ENCODE peak calls at places on chromosomes 7 and 10, in seven cellular contexts. J, N, R, C, H, G and K are unnamed samples.

GRCh38 chr10:32005050-32005449 is 51.2 kb downstream of the KIF5B start:
- DNase-seq in R (peak; percentile 75), G (no peak), J (no peak), N (no peak), H (no peak), C (peak; percentile 14), K (no peak)

GRCh38 chr7:157276731-157277562 is 59.9 kb upstream of the DNAJB6 start:
- DNase-seq in C (no peak), N (no peak), G (no peak), H (no peak), R (peak; percentile 61), J (no peak), K (no peak)

GRCh38 chr10:20314431-20314830 is 498.2 kb downstream of the PLXDC2 start:
- DNase-seq in H (no peak), C (no peak), R (no peak), G (no peak), N (no peak), J (no peak), K (no peak)

GRCh38 chr7:27121656-27122055 is 8.9 kb downstream of the HOXA4 start:
- DNase-seq in C (no peak), R (no peak), H (no peak), G (no peak), N (no peak), J (no peak), K (no peak)

GRCh38 chr10:69733791-69734261 is 67.9 kb upstream of the COL13A1 start:
- DNase-seq in H (peak; percentile 34), R (no peak), J (no peak), G (no peak), N (peak; percentile 37), C (no peak), K (no peak)

GRCh38 chr7:106681815-106682495 is 21.0 kb upstream of the CCDC71L start:
- DNase-seq in R (no peak), H (no peak), J (no peak), G (no peak), C (no peak), N (no peak), K (no peak)

GRCh38 chr7:42080831-42081230 is 156.2 kb downstream of the GLI3 start:
- DNase-seq in H (no peak), N (no peak), C (no peak), R (no peak), G (no peak), J (no peak), K (no peak)

GRCh38 chr10:46289209-46289810 is 2.5 kb downstream of the ANTXRL start:
- DNase-seq in R (no peak), J (no peak), G (no peak), H (no peak), C (no peak), N (no peak), K (no peak)

GRCh38 chr10:32909461-32909860 is 48.6 kb downstream of the ITGB1 start:
- DNase-seq in H (no peak), J (no peak), C (no peak), G (no peak), R (no peak), N (no peak), K (no peak)

GRCh38 chr7:43302211-43302711 is 189.8 kb downstream of the HECW1 start:
- DNase-seq in C (peak; percentile 43), H (no peak), N (no peak), R (no peak), J (peak; percentile 22), G (no peak), K (no peak)

GRCh38 chr7:151422212-151422611 is 12.4 kb upstream of the WDR86 start:
- DNase-seq in C (no peak), H (no peak), N (no peak), R (no peak), G (no peak), J (no peak), K (no peak)

GRCh38 chr10:15254808-15255655 is 86.5 kb upstream of the NMT2 start:
- DNase-seq in C (peak; percentile 28), J (peak; percentile 22), G (no peak), R (no peak), N (no peak), H (no peak), K (no peak)

GRCh38 chr10:84427903-84428650 is 99.7 kb downstream of the CCSER2 start:
- DNase-seq in R (no peak), N (no peak), G (no peak), J (no peak), C (no peak), H (no peak), K (no peak)

GRCh38 chr10:80154978-80155695 is 22.6 kb downstream of the PLAC9 start:
- DNase-seq in N (no peak), H (peak; percentile 85), C (no peak), J (no peak), R (no peak), G (no peak), K (no peak)

GRCh38 chr7:81111358-81111757 is 192.5 kb upstream of the SEMA3C start:
- DNase-seq in H (peak; percentile 97), C (no peak), R (no peak), G (no peak), J (no peak), N (no peak), K (no peak)

GRCh38 chr7:74029991-74030415 is 2.0 kb downstream of the ELN start:
- DNase-seq in C (no peak), G (no peak), H (no peak), N (no peak), R (peak; percentile 61), J (no peak), K (no peak)

GRCh38 chr10:42753126-42753506 is 29.5 kb upstream of the BMS1 start:
- DNase-seq in N (peak; percentile 88), G (peak; percentile 54), R (peak; percentile 77), H (peak; percentile 14), J (peak; percentile 74), C (peak; percentile 78), K (no peak)

GRCh38 chr7:80095545-80095944 is 39.1 kb upstream of the GNAI1 start:
- DNase-seq in J (no peak), C (no peak), H (no peak), G (no peak), N (no peak), R (no peak), K (no peak)

GRCh38 chr7:41274179-41274578 is 428.7 kb downstream of the INHBA start:
- DNase-seq in G (no peak), R (no peak), J (no peak), H (no peak), C (no peak), N (no peak), K (no peak)

GRCh38 chr10:97355571-97355975 is 21.0 kb upstream of the FRAT2 start:
- DNase-seq in R (no peak), J (no peak), H (no peak), N (no peak), G (no peak), C (no peak), K (no peak)

GRCh38 chr7:120311028-120311788 is 38.2 kb downstream of the KCND2 start:
- DNase-seq in N (no peak), R (no peak), C (no peak), G (no peak), H (no peak), J (no peak), K (no peak)

GRCh38 chr7:135510603-135511183 is 791 bp upstream of the CNOT4 start:
- DNase-seq in R (peak; percentile 45), H (no peak), N (no peak), G (no peak), C (no peak), J (no peak), K (no peak)

GRCh38 chr7:44749992-44750391 is 1.3 kb downstream of the ZMIZ2 start:
- DNase-seq in G (no peak), J (no peak), N (no peak), R (no peak), H (no peak), C (no peak), K (no peak)

GRCh38 chr10:119029613-119030420 is at the start of gene NANOS1:
- DNase-seq in G (no peak), R (peak; percentile 78), N (peak; percentile 58), H (no peak), J (peak; percentile 18), C (peak; percentile 41), K (no peak)

GRCh38 chr7:128103498-128104108 is 72.4 kb upstream of the LRRC4 start:
- DNase-seq in H (no peak), G (no peak), N (peak; percentile 51), C (peak; percentile 30), R (no peak), J (no peak), K (no peak)

GRCh38 chr10:79320785-79321493 is 26.3 kb upstream of the PPIF start:
- DNase-seq in N (no peak), G (no peak), R (no peak), J (no peak), C (no peak), H (peak; percentile 87), K (no peak)

GRCh38 chr10:11164806-11165590 is 147.3 kb downstream of the CELF2 start:
- DNase-seq in C (peak; percentile 79), G (no peak), N (peak; percentile 71), H (peak; percentile 20), J (peak; percentile 48), R (no peak), K (no peak)

GRCh38 chr7:1555813-1556540 is at the start of gene TMEM184A:
- DNase-seq in C (peak; percentile 62), R (peak; percentile 89), G (no peak), J (no peak), H (no peak), N (peak; percentile 96), K (no peak)

GRCh38 chr10:32987172-32987571 is 29.1 kb upstream of the ITGB1 start:
- DNase-seq in R (no peak), C (no peak), J (no peak), G (no peak), H (no peak), N (no peak), K (no peak)

GRCh38 chr7:15686957-15687644 is 618 bp upstream of the MEOX2 start:
- DNase-seq in R (no peak), N (no peak), J (no peak), H (no peak), G (no peak), C (no peak), K (no peak)

GRCh38 chr7:2198206-2198605 is 34.5 kb downstream of the MAD1L1 start:
- DNase-seq in C (no peak), N (no peak), G (no peak), H (no peak), J (no peak), R (no peak), K (no peak)